ENCODE peak calls at places on chromosomes 5 and 9, in seven cellular contexts. H is HT-29, X is ELF-1, T is SW 1271, S is hepatic stellate cell, M is Calu3, F is AG04449. D is an unnamed sample.

GRCh38 chr5:150258126-150258525 is 31.4 kb downstream of the CAMK2A start:
- DNase-seq in H (no peak), X (no peak), T (no peak), S (peak; percentile 67), M (no peak), F (no peak), D (no peak)

GRCh38 chr5:90233496-90233895 is 176.1 kb downstream of the CETN3 start:
- DNase-seq in H (no peak), X (no peak), T (no peak), S (no peak), M (no peak), F (no peak), D (no peak)

GRCh38 chr9:103319979-103320378 is 324.8 kb downstream of the CYLC2 start:
- DNase-seq in H (peak; percentile 48), X (no peak), T (peak; percentile 3), S (no peak), M (no peak), F (no peak), D (no peak)

GRCh38 chr5:142602720-142603245 is 83.1 kb downstream of the FGF1 start:
- DNase-seq in H (no peak), X (no peak), T (peak; percentile 22), S (no peak), M (no peak), F (no peak), D (no peak)

GRCh38 chr9:115900698-115901097 is 252.9 kb upstream of the PAPPA start:
- DNase-seq in H (no peak), X (no peak), T (no peak), S (no peak), M (no peak), F (no peak), D (no peak)

GRCh38 chr9:14062449-14063187 is 251.3 kb downstream of the NFIB start:
- DNase-seq in H (peak; percentile 4), X (no peak), T (no peak), S (no peak), M (no peak), F (no peak), D (no peak)

GRCh38 chr9:86557063-86557766 is 203.0 kb upstream of the TUT7 start:
- DNase-seq in H (no peak), X (peak; percentile 31), T (no peak), S (peak; percentile 34), M (no peak), F (peak; percentile 84), D (no peak)

GRCh38 chr9:134858051-134858841 is 22.4 kb upstream of the FCN2 start:
- DNase-seq in H (no peak), X (no peak), T (peak; percentile 54), S (no peak), M (no peak), F (no peak), D (no peak)

GRCh38 chr9:91500509-91501011 is 76.9 kb upstream of the NFIL3 start:
- DNase-seq in H (no peak), X (no peak), T (no peak), S (peak; percentile 74), M (peak; percentile 37), F (no peak), D (peak; percentile 49)

GRCh38 chr5:81855576-81855975 is 104.7 kb upstream of the SSBP2 start:
- DNase-seq in H (no peak), X (no peak), T (no peak), S (no peak), M (no peak), F (no peak), D (no peak)

GRCh38 chr9:137000177-137000930 is 4.0 kb upstream of the CLIC3 start:
- DNase-seq in H (no peak), X (no peak), T (no peak), S (peak; percentile 89), M (no peak), F (peak; percentile 42), D (no peak)

GRCh38 chr9:28774433-28775029 is 1201.2 kb upstream of the C9orf72 start:
- DNase-seq in H (peak; percentile 50), X (no peak), T (peak; percentile 23), S (peak; percentile 2), M (no peak), F (no peak), D (peak; percentile 13)

GRCh38 chr9:126334626-126335621 is 8.3 kb downstream of the MVB12B start:
- DNase-seq in H (no peak), X (no peak), T (no peak), S (no peak), M (peak; percentile 7), F (peak; percentile 19), D (no peak)

GRCh38 chr9:111030492-111030891 is 7.8 kb downstream of the LPAR1 start:
- DNase-seq in H (no peak), X (no peak), T (no peak), S (no peak), M (no peak), F (no peak), D (no peak)

GRCh38 chr5:1195916-1196315 is 5.5 kb upstream of the SLC6A19 start:
- DNase-seq in H (no peak), X (no peak), T (no peak), S (no peak), M (no peak), F (no peak), D (no peak)